ENCODE peak calls at places on chromosomes 12 and 14, in six cellular contexts. One of them, this sample, is unnamed.

GRCh38 chr12:93054021-93054420 is 124.9 kb upstream of the EEA1 start:
- DNase-seq in MCF 10A: no peak
- DNase-seq in HL-60: no peak
- DNase-seq in Panc1: no peak
- DNase-seq in GM06990: no peak
- DNase-seq in GM10248: no peak
- DNase-seq in this sample: no peak

GRCh38 chr12:92574911-92575570 is 127.7 kb upstream of the PLEKHG7 start:
- DNase-seq in HL-60: no peak
- DNase-seq in Panc1: no peak
- DNase-seq in GM10248: no peak
- DNase-seq in MCF 10A: no peak
- DNase-seq in GM06990: no peak
- DNase-seq in this sample: no peak

GRCh38 chr14:24071836-24072420 is 566 bp downstream of the CPNE6 start:
- DNase-seq in GM10248: no peak
- DNase-seq in GM06990: no peak
- DNase-seq in HL-60: no peak
- DNase-seq in MCF 10A: no peak
- DNase-seq in Panc1: no peak
- DNase-seq in this sample: no peak

GRCh38 chr14:54637829-54638446 is 71.0 kb downstream of the SAMD4A start:
- DNase-seq in MCF 10A: peak
- DNase-seq in HL-60: no peak
- DNase-seq in Panc1: no peak
- DNase-seq in GM06990: no peak
- DNase-seq in GM10248: no peak
- DNase-seq in this sample: no peak

GRCh38 chr14:39015360-39015961 is 87.6 kb downstream of the SEC23A start:
- DNase-seq in GM10248: peak
- DNase-seq in MCF 10A: peak
- DNase-seq in Panc1: peak
- DNase-seq in HL-60: peak
- DNase-seq in GM06990: no peak
- DNase-seq in this sample: peak

GRCh38 chr14:64235652-64236640 is 58.2 kb downstream of the ESR2 start:
- DNase-seq in HL-60: no peak
- DNase-seq in GM06990: peak
- DNase-seq in Panc1: no peak
- DNase-seq in GM10248: peak
- DNase-seq in MCF 10A: no peak
- DNase-seq in this sample: peak

GRCh38 chr12:80195143-80195726 is 95.9 kb downstream of the OTOGL start:
- DNase-seq in GM10248: no peak
- DNase-seq in GM06990: no peak
- DNase-seq in MCF 10A: peak
- DNase-seq in Panc1: peak
- DNase-seq in HL-60: no peak
- DNase-seq in this sample: peak

GRCh38 chr12:29901585-29901984 is 117.8 kb upstream of the TMTC1 start:
- DNase-seq in Panc1: no peak
- DNase-seq in MCF 10A: peak
- DNase-seq in HL-60: no peak
- DNase-seq in GM06990: no peak
- DNase-seq in GM10248: no peak
- DNase-seq in this sample: no peak

GRCh38 chr12:54211920-54212319 is 23.1 kb upstream of the SMUG1 start:
- DNase-seq in HL-60: no peak
- DNase-seq in MCF 10A: no peak
- DNase-seq in GM06990: no peak
- DNase-seq in GM10248: no peak
- DNase-seq in Panc1: no peak
- DNase-seq in this sample: no peak

GRCh38 chr12:54215990-54216579 is 27.3 kb upstream of the SMUG1 start:
- DNase-seq in MCF 10A: no peak
- DNase-seq in HL-60: no peak
- DNase-seq in GM10248: no peak
- DNase-seq in Panc1: no peak
- DNase-seq in GM06990: peak
- DNase-seq in this sample: peak

GRCh38 chr12:54210400-54210790 is 21.6 kb upstream of the SMUG1 start:
- DNase-seq in MCF 10A: no peak
- DNase-seq in GM10248: no peak
- DNase-seq in Panc1: no peak
- DNase-seq in GM06990: no peak
- DNase-seq in HL-60: no peak
- DNase-seq in this sample: no peak

GRCh38 chr12:54214553-54215374 is 26.0 kb upstream of the SMUG1 start:
- DNase-seq in Panc1: peak
- DNase-seq in MCF 10A: peak
- DNase-seq in GM06990: peak
- DNase-seq in HL-60: peak
- DNase-seq in GM10248: peak
- DNase-seq in this sample: peak

DNA sequence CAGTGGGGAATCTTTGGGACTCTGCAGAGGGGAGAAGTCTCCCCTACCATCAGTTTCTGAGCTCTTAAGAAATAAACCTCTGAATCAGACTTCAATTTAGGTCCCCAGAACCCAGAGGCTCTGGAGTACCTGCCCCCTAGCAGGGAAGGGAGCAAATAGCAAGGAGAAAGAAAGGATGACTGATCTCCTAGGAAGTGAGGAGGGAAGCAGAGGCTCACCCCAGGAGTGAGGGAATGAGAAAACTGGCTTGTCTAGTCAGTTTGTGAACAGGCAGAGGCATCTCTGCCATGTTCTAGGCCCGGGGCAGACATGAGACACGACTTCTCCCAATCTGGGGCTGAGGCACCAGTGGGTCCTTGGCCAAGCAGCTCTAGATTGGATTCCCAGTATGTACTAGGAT is 24.3 kb upstream of the SMUG1 start:
- DNase-seq in MCF 10A: no peak
- DNase-seq in Panc1: no peak
- DNase-seq in HL-60: no peak
- DNase-seq in GM06990: no peak
- DNase-seq in GM10248: no peak
- DNase-seq in this sample: no peak
- TF ChIP-seq CTCF in MCF 10A: no peak
- TF ChIP-seq CTCF in Panc1: peak
- TF ChIP-seq CTCF in HL-60: no peak
- TF ChIP-seq CTCF in GM06990: no peak
- TF ChIP-seq CTCF in GM10248: no peak
- TF ChIP-seq CTCF in this sample: no peak

GRCh38 chr12:26857465-26858176 is 24.6 kb upstream of the ITPR2 start:
- DNase-seq in GM10248: no peak
- DNase-seq in Panc1: no peak
- DNase-seq in MCF 10A: no peak
- DNase-seq in GM06990: no peak
- DNase-seq in HL-60: no peak
- DNase-seq in this sample: no peak

GRCh38 chr12:26868505-26869494 is 35.8 kb upstream of the ITPR2 start:
- DNase-seq in MCF 10A: no peak
- DNase-seq in GM06990: no peak
- DNase-seq in Panc1: no peak
- DNase-seq in HL-60: no peak
- DNase-seq in GM10248: no peak
- DNase-seq in this sample: no peak

GRCh38 chr12:26867084-26867483 is 34.1 kb upstream of the ITPR2 start:
- DNase-seq in MCF 10A: no peak
- DNase-seq in GM10248: peak
- DNase-seq in Panc1: no peak
- DNase-seq in GM06990: peak
- DNase-seq in HL-60: peak
- DNase-seq in this sample: peak

GRCh38 chr12:26861690-26862089 is 28.7 kb upstream of the ITPR2 start:
- DNase-seq in HL-60: no peak
- DNase-seq in GM06990: no peak
- DNase-seq in Panc1: no peak
- DNase-seq in GM10248: no peak
- DNase-seq in MCF 10A: no peak
- DNase-seq in this sample: no peak

GRCh38 chr12:26863515-26863914 is 30.5 kb upstream of the ITPR2 start:
- DNase-seq in GM10248: no peak
- DNase-seq in HL-60: no peak
- DNase-seq in Panc1: no peak
- DNase-seq in GM06990: no peak
- DNase-seq in MCF 10A: peak
- DNase-seq in this sample: no peak
- TF ChIP-seq CTCF in GM10248: no peak
- TF ChIP-seq CTCF in HL-60: no peak
- TF ChIP-seq CTCF in Panc1: peak
- TF ChIP-seq CTCF in GM06990: peak
- TF ChIP-seq CTCF in MCF 10A: peak
- TF ChIP-seq CTCF in this sample: peak

GRCh38 chr12:103773109-103773905 is 67.7 kb downstream of the NT5DC3 start:
- DNase-seq in MCF 10A: no peak
- DNase-seq in GM10248: no peak
- DNase-seq in Panc1: no peak
- DNase-seq in HL-60: no peak
- DNase-seq in GM06990: no peak
- DNase-seq in this sample: no peak

GRCh38 chr12:103772367-103773108 is 68.5 kb downstream of the NT5DC3 start:
- DNase-seq in GM06990: no peak
- DNase-seq in MCF 10A: no peak
- DNase-seq in Panc1: no peak
- DNase-seq in HL-60: no peak
- DNase-seq in GM10248: no peak
- DNase-seq in this sample: no peak

GRCh38 chr12:103768467-103769123 is 72.4 kb downstream of the NT5DC3 start:
- DNase-seq in GM10248: no peak
- DNase-seq in GM06990: no peak
- DNase-seq in Panc1: no peak
- DNase-seq in MCF 10A: no peak
- DNase-seq in HL-60: no peak
- DNase-seq in this sample: no peak

GRCh38 chr12:103769240-103769945 is 71.6 kb downstream of the NT5DC3 start:
- DNase-seq in MCF 10A: no peak
- DNase-seq in HL-60: peak
- DNase-seq in Panc1: no peak
- DNase-seq in GM10248: no peak
- DNase-seq in GM06990: no peak
- DNase-seq in this sample: no peak

DNA sequence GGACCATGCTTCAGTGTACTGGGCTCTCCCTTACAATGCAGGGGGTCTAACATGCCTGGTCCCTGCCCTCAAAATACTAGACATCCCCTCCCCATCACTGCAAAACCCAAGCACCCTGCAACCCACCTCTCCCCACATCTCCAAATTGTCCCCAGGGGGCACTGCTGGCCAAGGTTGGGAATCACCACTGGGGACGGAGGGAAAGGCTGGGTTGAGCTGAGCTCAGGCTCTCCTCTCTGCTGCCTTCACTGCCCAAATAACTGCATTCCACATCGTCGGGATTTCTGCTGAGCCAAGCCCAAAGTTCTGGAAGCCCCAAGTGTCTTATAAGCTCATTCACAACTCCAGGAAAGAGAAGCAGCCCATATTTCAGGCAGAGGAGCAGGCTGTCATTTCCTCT is 69.6 kb downstream of the NT5DC3 start:
- DNase-seq in GM06990: no peak
- DNase-seq in Panc1: no peak
- DNase-seq in GM10248: no peak
- DNase-seq in MCF 10A: peak
- DNase-seq in HL-60: peak
- DNase-seq in this sample: no peak
- TF ChIP-seq CTCF in GM06990: peak
- TF ChIP-seq CTCF in Panc1: peak
- TF ChIP-seq CTCF in GM10248: peak
- TF ChIP-seq CTCF in MCF 10A: peak
- TF ChIP-seq CTCF in HL-60: peak
- TF ChIP-seq CTCF in this sample: peak

GRCh38 chr14:99430491-99430890 is 50.2 kb downstream of the SETD3 start:
- DNase-seq in HL-60: no peak
- DNase-seq in GM10248: peak
- DNase-seq in GM06990: no peak
- DNase-seq in MCF 10A: peak
- DNase-seq in Panc1: no peak
- DNase-seq in this sample: no peak
- TF ChIP-seq CTCF in HL-60: no peak
- TF ChIP-seq CTCF in GM10248: no peak
- TF ChIP-seq CTCF in GM06990: peak
- TF ChIP-seq CTCF in MCF 10A: no peak
- TF ChIP-seq CTCF in Panc1: peak
- TF ChIP-seq CTCF in this sample: peak

DNA sequence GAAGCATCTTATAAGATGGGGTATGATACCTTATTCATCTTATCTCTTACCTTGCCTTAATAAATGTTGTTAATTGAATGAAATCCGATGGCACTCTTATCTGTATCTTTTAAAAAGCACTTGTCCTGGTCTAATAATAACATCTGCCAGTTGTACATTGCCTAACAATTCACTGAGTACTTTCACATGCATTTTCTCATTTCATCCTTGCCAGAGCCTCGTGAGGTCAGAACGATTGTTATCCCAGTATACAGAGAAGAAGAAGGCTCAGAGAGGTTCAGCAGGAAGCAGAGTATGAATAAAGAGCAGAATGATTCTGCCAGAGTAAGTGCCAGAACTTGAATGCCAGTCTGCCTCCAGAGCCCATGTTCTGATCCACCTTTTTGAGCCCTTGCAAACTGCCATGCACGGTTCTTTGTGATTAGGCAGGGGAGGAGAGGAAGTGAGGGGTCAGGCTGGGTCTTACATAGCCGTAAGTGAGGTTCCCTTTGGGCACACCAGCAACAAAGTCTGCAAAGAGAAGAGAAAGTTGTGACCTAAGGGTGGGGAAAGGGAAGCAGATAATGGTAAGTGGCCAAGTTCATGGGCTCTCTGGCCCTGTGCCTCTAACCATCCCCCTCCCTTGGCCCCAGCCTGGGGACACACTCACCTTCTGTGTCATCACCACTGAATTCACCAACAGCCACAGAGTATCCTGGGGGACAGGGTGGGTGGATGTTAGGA is 11.7 kb downstream of the ITGA5 start:
- DNase-seq in MCF 10A: no peak
- DNase-seq in GM06990: no peak
- DNase-seq in HL-60: peak
- DNase-seq in Panc1: no peak
- DNase-seq in GM10248: no peak
- DNase-seq in this sample: no peak
- TF ChIP-seq CTCF in MCF 10A: no peak
- TF ChIP-seq CTCF in GM06990: no peak
- TF ChIP-seq CTCF in HL-60: no peak
- TF ChIP-seq CTCF in Panc1: no peak
- TF ChIP-seq CTCF in GM10248: no peak
- TF ChIP-seq CTCF in this sample: no peak